ENCODE peak calls at places on chromosomes 16 and 17, in four cellular contexts. One of them, this sample, is unnamed.

GRCh38 chr16:11389083-11389482 is 43.8 kb downstream of the RMI2 start:
- DNase-seq in effector memory CD8-positive, alpha-beta T cell: no peak
- DNase-seq in central memory CD4-positive, alpha-beta T cell: no peak
- DNase-seq in activated CD8-positive, alpha-beta T cell treated with anti-CD3 and anti-CD28 coated beads for 36 hours: no peak
- DNase-seq in this sample: no peak

GRCh38 chr16:81080233-81080632 is 3.2 kb upstream of the C16orf46 start:
- DNase-seq in effector memory CD8-positive, alpha-beta T cell: no peak
- DNase-seq in central memory CD4-positive, alpha-beta T cell: no peak
- DNase-seq in activated CD8-positive, alpha-beta T cell treated with anti-CD3 and anti-CD28 coated beads for 36 hours: no peak
- DNase-seq in this sample: no peak

GRCh38 chr16:8714143-8714542 is 39.7 kb downstream of the ABAT start:
- DNase-seq in effector memory CD8-positive, alpha-beta T cell: no peak
- DNase-seq in central memory CD4-positive, alpha-beta T cell: no peak
- DNase-seq in activated CD8-positive, alpha-beta T cell treated with anti-CD3 and anti-CD28 coated beads for 36 hours: no peak
- DNase-seq in this sample: no peak

GRCh38 chr16:85006639-85007038 is 4.7 kb downstream of the ZDHHC7 start:
- DNase-seq in effector memory CD8-positive, alpha-beta T cell: no peak
- DNase-seq in central memory CD4-positive, alpha-beta T cell: no peak
- DNase-seq in activated CD8-positive, alpha-beta T cell treated with anti-CD3 and anti-CD28 coated beads for 36 hours: no peak
- DNase-seq in this sample: no peak

GRCh38 chr16:68074850-68075249 is 10.3 kb upstream of the NFATC3 start:
- DNase-seq in effector memory CD8-positive, alpha-beta T cell: peak
- DNase-seq in central memory CD4-positive, alpha-beta T cell: peak
- DNase-seq in activated CD8-positive, alpha-beta T cell treated with anti-CD3 and anti-CD28 coated beads for 36 hours: peak
- DNase-seq in this sample: no peak

GRCh38 chr17:41492771-41493170 is 3.1 kb upstream of the KRT36 start:
- DNase-seq in effector memory CD8-positive, alpha-beta T cell: no peak
- DNase-seq in central memory CD4-positive, alpha-beta T cell: no peak
- DNase-seq in activated CD8-positive, alpha-beta T cell treated with anti-CD3 and anti-CD28 coated beads for 36 hours: no peak
- DNase-seq in this sample: no peak

GRCh38 chr16:57501492-57501891 is 15.2 kb upstream of the DOK4 start:
- DNase-seq in effector memory CD8-positive, alpha-beta T cell: no peak
- DNase-seq in central memory CD4-positive, alpha-beta T cell: no peak
- DNase-seq in activated CD8-positive, alpha-beta T cell treated with anti-CD3 and anti-CD28 coated beads for 36 hours: no peak
- DNase-seq in this sample: no peak

GRCh38 chr16:23556881-23557778 is at the start of the genes EARS2 and UBFD1:
- DNase-seq in effector memory CD8-positive, alpha-beta T cell: peak
- DNase-seq in central memory CD4-positive, alpha-beta T cell: peak
- DNase-seq in activated CD8-positive, alpha-beta T cell treated with anti-CD3 and anti-CD28 coated beads for 36 hours: peak
- DNase-seq in this sample: peak

GRCh38 chr16:73965591-73965990 is 331.0 kb upstream of the PSMD7 start:
- DNase-seq in effector memory CD8-positive, alpha-beta T cell: no peak
- DNase-seq in central memory CD4-positive, alpha-beta T cell: no peak
- DNase-seq in activated CD8-positive, alpha-beta T cell treated with anti-CD3 and anti-CD28 coated beads for 36 hours: no peak
- DNase-seq in this sample: no peak

GRCh38 chr16:30394603-30395154 is 541 bp upstream of the ZNF48 start:
- DNase-seq in effector memory CD8-positive, alpha-beta T cell: no peak
- DNase-seq in central memory CD4-positive, alpha-beta T cell: no peak
- DNase-seq in activated CD8-positive, alpha-beta T cell treated with anti-CD3 and anti-CD28 coated beads for 36 hours: peak
- DNase-seq in this sample: peak

GRCh38 chr17:64950871-64951270 is 31.6 kb upstream of the LRRC37A3 start:
- DNase-seq in effector memory CD8-positive, alpha-beta T cell: no peak
- DNase-seq in central memory CD4-positive, alpha-beta T cell: no peak
- DNase-seq in activated CD8-positive, alpha-beta T cell treated with anti-CD3 and anti-CD28 coated beads for 36 hours: no peak
- DNase-seq in this sample: no peak

This sample was measured in erythroblast.